ENCODE peak calls at places on chromosomes 16 and 17, in four cellular contexts. A is fibroblast of the aortic adventitia, Q is A549, N is skeletal muscle cell. F is an unnamed sample.

GRCh38 chr17:27038676-27039075 is 255.2 kb upstream of the WSB1 start:
- DNase-seq in N (no peak), Q (no peak), A (no peak), F (no peak)

GRCh38 chr17:28701987-28702751 is 9.5 kb downstream of the PROCA1 start:
- DNase-seq in Q (no peak), A (no peak), N (no peak), F (no peak)

GRCh38 chr17:76264755-76265623 is at the start of gene UBALD2:
- DNase-seq in Q (peak; percentile 100), N (peak; percentile 99), A (peak; percentile 100), F (peak; percentile 97)

GRCh38 chr17:4901108-4901647 is 1.7 kb downstream of the CHRNE start:
- DNase-seq in Q (no peak), N (no peak), A (no peak), F (no peak)

GRCh38 chr17:11639736-11640510 is 41.7 kb downstream of the DNAH9 start:
- DNase-seq in N (no peak), A (no peak), Q (no peak), F (no peak)

GRCh38 chr16:88317619-88317977 is 65.2 kb upstream of the ZNF469 start:
- DNase-seq in A (peak; percentile 88), Q (no peak), N (no peak), F (no peak)

GRCh38 chr17:38797091-38797490 is 2.3 kb downstream of the PIP4K2B start:
- DNase-seq in Q (no peak), N (peak; percentile 25), A (peak; percentile 12), F (no peak)

GRCh38 chr16:86590501-86591144 is 12.3 kb downstream of the FOXL1 start:
- DNase-seq in N (peak; percentile 77), Q (no peak), A (peak; percentile 98), F (no peak)

GRCh38 chr17:67245694-67246397 is 850 bp upstream of the HELZ start:
- DNase-seq in N (no peak), A (no peak), Q (no peak), F (no peak)

GRCh38 chr16:12203780-12204351 is 227.3 kb downstream of the SNX29 start:
- DNase-seq in N (no peak), A (no peak), Q (no peak), F (no peak)

GRCh38 chr16:30882429-30883310 is 11.2 kb downstream of the BCL7C start:
- DNase-seq in Q (no peak), A (no peak), N (no peak), F (no peak)

GRCh38 chr17:61846976-61847375 is 16.4 kb downstream of the BRIP1 start:
- DNase-seq in N (no peak), Q (no peak), A (no peak), F (no peak)

GRCh38 chr16:89922884-89923639 is at the start of gene TUBB3:
- DNase-seq in N (peak; percentile 48), A (peak; percentile 77), Q (peak; percentile 94), F (no peak)

GRCh38 chr16:88508376-88508867 is 55.3 kb downstream of the ZFPM1 start:
- DNase-seq in Q (no peak), N (no peak), A (no peak), F (no peak)

GRCh38 chr17:38579934-38580333 is 25.8 kb downstream of the SRCIN1 start:
- DNase-seq in Q (peak; percentile 80), A (peak; percentile 9), N (no peak), F (no peak)

GRCh38 chr17:15092762-15093161 is 172.4 kb downstream of the PMP22 start:
- DNase-seq in N (peak; percentile 32), A (peak; percentile 11), Q (no peak), F (peak; percentile 26)

GRCh38 chr17:58606934-58607333 is 84.9 kb downstream of the TEX14 start:
- DNase-seq in N (no peak), Q (no peak), A (no peak), F (no peak)

GRCh38 chr17:78767806-78768205 is 14.3 kb downstream of the CYTH1 start:
- DNase-seq in N (no peak), A (no peak), Q (no peak), F (no peak)

GRCh38 chr17:6162892-6163291 is 92.7 kb downstream of the WSCD1 start:
- DNase-seq in N (no peak), A (no peak), Q (no peak), F (no peak)

GRCh38 chr16:28621756-28622155 is 11.9 kb upstream of the SULT1A1 start:
- DNase-seq in A (no peak), N (no peak), Q (no peak), F (no peak)

GRCh38 chr16:11341371-11341770 is 3.9 kb upstream of the RMI2 start:
- DNase-seq in A (no peak), N (no peak), Q (no peak), F (no peak)

GRCh38 chr17:61385869-61386245 is 13.8 kb upstream of the TBX2 start:
- DNase-seq in N (no peak), A (no peak), Q (no peak), F (no peak)

GRCh38 chr16:86200722-86201121 is 301.8 kb downstream of the IRF8 start:
- DNase-seq in Q (no peak), A (no peak), N (no peak), F (no peak)

GRCh38 chr16:89722392-89723278 is 1.3 kb downstream of the ZNF276 start:
- DNase-seq in A (peak; percentile 31), N (no peak), Q (no peak), F (no peak)

DNA sequence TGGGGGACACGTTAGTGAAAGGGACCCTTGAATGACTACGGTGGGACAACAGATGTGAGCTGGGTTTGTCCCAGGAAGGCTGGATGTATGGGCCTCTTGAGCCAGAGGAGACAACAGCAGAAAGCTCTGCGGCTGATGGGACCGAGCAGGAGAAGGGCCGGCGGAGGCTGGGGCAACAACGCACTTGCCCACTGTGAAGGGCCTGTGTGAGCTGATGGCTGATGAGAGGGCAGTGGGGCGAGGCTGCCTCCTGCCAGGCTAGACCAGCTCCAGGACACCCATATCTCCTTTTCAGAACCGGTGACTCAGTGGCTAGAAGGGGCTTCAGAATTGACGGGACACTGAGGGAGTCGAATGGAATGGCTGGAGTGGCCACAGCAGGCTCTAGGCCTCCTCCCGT is 250.1 kb downstream of the SEC14L1 start:
- DNase-seq in A (no peak), N (no peak), Q (no peak), F (no peak)
- H3K4me3 ChIP-seq in A (no peak overlapping the region), N (no peak overlapping the region), Q (no peak overlapping the region), F (no peak overlapping the region)

GRCh38 chr16:80802902-80803301 is 1.5 kb downstream of the CDYL2 start:
- DNase-seq in A (no peak), Q (no peak), N (no peak), F (no peak)
- H3K4me3 ChIP-seq in A (peak overlapping the region; percentile 46), Q (no peak overlapping the region), N (peak overlapping the region; percentile 57), F (no peak overlapping the region)

DNA sequence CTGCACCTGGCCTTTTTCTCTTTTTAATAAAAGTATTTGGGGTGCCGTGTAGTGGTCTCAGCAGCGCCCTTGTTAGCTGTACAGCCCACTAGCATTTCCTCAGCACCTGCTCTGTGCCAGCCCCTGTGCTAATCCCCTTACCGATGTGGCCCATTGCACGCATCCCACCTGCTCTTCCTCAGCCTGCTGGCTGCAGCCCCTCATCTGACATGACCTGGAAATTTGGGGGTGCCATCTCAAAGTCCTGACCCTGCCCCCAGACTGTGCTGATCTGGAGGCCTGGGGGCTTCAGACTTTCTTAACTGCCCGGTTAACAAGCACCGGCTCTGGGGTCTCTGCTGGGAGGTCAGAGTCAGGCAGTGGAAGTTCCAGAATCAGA is 10.4 kb downstream of the GPRC5C start:
- DNase-seq in N (no peak), A (no peak), Q (no peak), F (no peak)
- H3K4me3 ChIP-seq in N (no peak overlapping the region), A (no peak overlapping the region), Q (no peak overlapping the region), F (no peak overlapping the region)

DNA sequence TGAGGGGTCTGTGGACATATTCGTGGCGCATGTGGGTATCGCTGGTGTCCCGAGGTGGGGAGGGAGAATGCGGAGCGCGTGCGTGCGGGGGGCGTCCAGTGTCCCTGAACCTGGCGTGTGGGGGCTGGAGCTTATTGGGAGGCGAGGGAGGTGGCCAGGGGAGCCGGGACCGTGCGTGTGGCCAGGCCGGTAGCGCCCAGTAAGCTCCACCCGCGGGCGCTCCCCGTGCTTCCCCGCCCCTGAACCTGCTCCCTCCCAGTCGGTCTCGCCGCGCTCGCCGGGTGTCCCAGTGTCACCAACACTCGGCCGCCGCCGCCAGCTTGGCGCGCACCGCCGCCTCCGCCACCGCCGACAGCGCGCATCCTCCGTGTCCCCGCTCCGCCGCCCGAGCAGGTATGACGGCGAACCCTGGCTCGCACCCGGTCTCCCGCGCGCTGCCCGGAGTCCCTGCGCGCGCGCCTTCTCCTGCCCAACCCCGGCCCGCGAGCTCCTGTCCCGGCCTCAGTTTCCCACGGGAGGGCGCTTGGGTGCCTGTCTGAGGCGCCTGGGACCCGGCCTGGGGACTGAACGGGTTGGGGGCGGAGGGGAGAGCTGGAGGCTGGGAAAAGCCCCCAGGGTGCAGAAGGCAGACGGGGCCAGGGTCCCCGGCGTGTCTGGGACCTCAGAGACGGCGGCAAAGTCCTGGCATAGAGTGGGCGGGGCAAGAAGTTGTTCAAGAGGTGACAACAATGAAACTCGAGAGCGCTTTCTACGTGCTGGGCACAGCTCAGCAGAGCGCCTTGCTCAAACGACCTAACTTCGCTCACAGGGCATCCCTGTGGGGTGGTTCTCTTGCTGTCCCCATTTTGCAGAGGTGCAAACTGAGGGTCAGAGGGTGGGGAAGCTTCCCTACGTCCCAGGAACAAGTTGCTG is at the start of gene SCNN1B:
- DNase-seq in A (no peak), N (no peak), Q (no peak), F (no peak)
- H3K4me3 ChIP-seq in A (no peak within 1 kb of the TSS), N (no peak within 1 kb of the TSS), Q (peak within 1 kb of the TSS; percentile 42), F (no peak within 1 kb of the TSS)

GRCh38 chr17:36940313-36941264 is 3.3 kb downstream of the LHX1 start:
- DNase-seq in N (no peak), A (no peak), Q (no peak), F (no peak)
- H3K4me3 ChIP-seq in N (no peak overlapping the region), A (no peak overlapping the region), Q (no peak overlapping the region), F (no peak overlapping the region)

GRCh38 chr17:42373896-42374295 is 14.3 kb downstream of the STAT3 start:
- DNase-seq in A (no peak), N (no peak), Q (no peak), F (no peak)

GRCh38 chr17:42381898-42382297 is 6.3 kb downstream of the STAT3 start:
- DNase-seq in A (no peak), Q (no peak), N (no peak), F (no peak)

GRCh38 chr17:42380935-42381334 is 7.3 kb downstream of the STAT3 start:
- DNase-seq in N (no peak), A (no peak), Q (no peak), F (no peak)

DNA sequence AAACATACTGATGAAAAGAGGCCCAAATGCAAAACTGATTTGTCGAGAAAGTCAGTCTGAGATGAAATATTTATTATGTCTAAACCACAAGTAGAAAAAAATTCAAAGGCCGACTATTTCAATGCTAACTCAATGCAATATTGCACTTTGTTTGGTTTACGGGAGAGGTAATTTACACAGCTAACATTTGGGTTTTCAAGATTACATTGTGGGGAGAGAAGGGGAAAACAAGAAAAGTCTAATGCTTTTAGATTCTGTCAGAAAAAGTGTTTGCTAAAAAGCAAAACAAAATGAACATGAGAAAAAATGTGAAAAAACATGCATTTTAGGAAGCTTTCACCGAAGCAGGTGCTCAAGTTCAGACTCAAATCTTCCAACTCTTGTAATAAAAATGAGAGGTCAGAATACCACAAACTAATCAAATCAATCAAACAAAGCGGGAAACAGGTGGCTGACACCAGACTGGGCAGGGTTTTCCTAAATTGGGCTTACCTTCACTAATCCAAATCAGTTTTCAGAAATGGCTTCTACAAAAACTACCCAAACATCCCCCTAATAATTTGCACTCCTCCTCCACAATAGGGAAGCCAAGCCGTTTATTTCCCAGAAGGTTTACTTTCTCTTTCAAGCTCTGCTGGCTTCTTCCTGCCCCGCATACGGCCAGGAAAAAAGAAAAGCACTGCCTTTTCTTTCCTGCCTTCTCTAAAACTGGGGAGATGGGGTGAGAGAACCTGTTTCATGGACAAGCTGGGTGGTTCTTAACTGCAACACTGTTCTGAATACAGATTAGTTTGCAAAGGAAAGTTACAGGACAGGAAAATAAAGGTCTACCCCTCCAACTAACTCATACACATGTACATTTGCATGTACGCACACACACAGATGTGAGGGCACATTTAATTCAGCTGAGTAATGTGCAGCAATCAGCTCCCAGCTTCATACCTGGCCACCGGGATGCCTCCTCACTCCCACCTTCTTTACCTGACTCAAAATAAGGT is 9.3 kb downstream of the STAT3 start:
- DNase-seq in N (no peak), A (peak; percentile 54), Q (no peak), F (no peak)
- H3K4me3 ChIP-seq in N (peak overlapping the region; percentile 19), A (peak overlapping the region; percentile 57), Q (peak overlapping the region; percentile 24), F (peak overlapping the region; percentile 30)